ENCODE peak calls at places on chromosome 4, in ten cellular contexts. Z, V, G, S, H, C, W, O, U and Y are unnamed samples.

GRCh38 chr4:78566834-78567501 is 15.4 kb downstream of the ANXA3 start:
- DNase-seq in Z (no peak), V (no peak), G (peak), S (no peak), H (no peak), C (no peak), W (no peak), O (no peak), U (no peak), Y (no peak)

GRCh38 chr4:61468091-61468720 is 268.1 kb downstream of the ADGRL3 start:
- DNase-seq in Z (no peak), V (peak), G (no peak), S (no peak), H (no peak), C (no peak), W (no peak), O (no peak), U (no peak), Y (no peak)

GRCh38 chr4:70603856-70604255 is 11.8 kb downstream of the AMBN start:
- DNase-seq in Z (no peak), V (no peak), G (no peak), S (no peak), H (no peak), C (no peak), W (no peak), O (no peak), U (no peak), Y (no peak)

GRCh38 chr4:41977709-41978108 is 3.8 kb upstream of the DCAF4L1 start:
- DNase-seq in Z (no peak), V (no peak), G (no peak), S (no peak), H (no peak), C (no peak), W (no peak), O (no peak), U (no peak), Y (no peak)

GRCh38 chr4:110124721-110125120 is 73.7 kb downstream of the ELOVL6 start:
- DNase-seq in Z (no peak), V (no peak), G (no peak), S (no peak), H (no peak), C (no peak), W (no peak), O (no peak), U (no peak), Y (no peak)

GRCh38 chr4:91147067-91147466 is 1019.9 kb downstream of the CCSER1 start:
- DNase-seq in Z (no peak), V (no peak), G (no peak), S (no peak), H (no peak), C (no peak), W (no peak), O (no peak), U (no peak), Y (no peak)

GRCh38 chr4:40329805-40330204 is 5.3 kb upstream of the CHRNA9 start:
- DNase-seq in Z (no peak), V (no peak), G (no peak), S (no peak), H (no peak), C (no peak), W (no peak), O (no peak), U (no peak), Y (no peak)

GRCh38 chr4:88750369-88750768 is 52.7 kb upstream of the NAP1L5 start:
- DNase-seq in Z (no peak), V (no peak), G (no peak), S (no peak), H (no peak), C (no peak), W (no peak), O (no peak), U (no peak), Y (no peak)

GRCh38 chr4:22500128-22500611 is 15.7 kb downstream of the ADGRA3 start:
- DNase-seq in Z (no peak), V (no peak), G (peak), S (no peak), H (no peak), C (no peak), W (no peak), O (no peak), U (no peak), Y (no peak)

GRCh38 chr4:136009258-136009832 is 1522.9 kb downstream of the PCDH18 start:
- DNase-seq in Z (no peak), V (no peak), G (no peak), S (no peak), H (no peak), C (no peak), W (no peak), O (no peak), U (no peak), Y (no peak)

GRCh38 chr4:145870155-145871020 is 68.2 kb downstream of the ZNF827 start:
- DNase-seq in Z (no peak), V (no peak), G (no peak), S (no peak), H (no peak), C (no peak), W (no peak), O (no peak), U (no peak), Y (no peak)

GRCh38 chr4:83207497-83208105 is 77.0 kb downstream of the COQ2 start:
- DNase-seq in Z (no peak), V (peak), G (no peak), S (no peak), H (no peak), C (no peak), W (no peak), O (no peak), U (no peak), Y (no peak)

GRCh38 chr4:8540072-8540471 is 40.1 kb upstream of the GPR78 start:
- DNase-seq in Z (no peak), V (no peak), G (no peak), S (no peak), H (no peak), C (no peak), W (no peak), O (no peak), U (no peak), Y (no peak)

GRCh38 chr4:122117743-122118142 is 34.4 kb upstream of the BLTP1 start:
- DNase-seq in Z (no peak), V (peak), G (no peak), S (no peak), H (no peak), C (no peak), W (no peak), O (no peak), U (no peak), Y (no peak)